ENCODE peak calls at places on chromosomes 3 and 15, in four cellular contexts. Q, U, X and N are unnamed samples. For H3K27me3, the result is how much of the 10 kb centered on the place peaks cover.

GRCh38 chr3:79140718-79141117 is 627.1 kb downstream of the ROBO1 start:
- DNase-seq in Q (no peak), U (peak), X (no peak), N (peak)

GRCh38 chr3:57079221-57079831 is 18.9 kb downstream of the SPATA12 start:
- DNase-seq in Q (peak), U (no peak), X (peak), N (peak)

GRCh38 chr3:32699429-32699828 is 14.4 kb downstream of the CNOT10 start:
- DNase-seq in Q (no peak), U (no peak), X (no peak), N (no peak)

GRCh38 chr3:32175607-32176197 is 62.8 kb upstream of the CMTM8 start:
- DNase-seq in Q (no peak), U (peak), X (peak), N (peak)

GRCh38 chr3:139935071-139935865 is at the start of gene CLSTN2:
- DNase-seq in Q (no peak), U (peak), X (no peak), N (peak)

GRCh38 chr15:45326280-45326679 is 52.1 kb downstream of the GATM start:
- DNase-seq in Q (no peak), U (no peak), X (no peak), N (no peak)

GRCh38 chr3:153162513-153163348 is 705 bp downstream of the RAP2B start:
- DNase-seq in Q (peak), U (peak), X (peak), N (no peak)

GRCh38 chr15:25060472-25060803 is 105.7 kb downstream of the SNRPN start:
- DNase-seq in Q (no peak), U (no peak), X (no peak), N (no peak)

GRCh38 chr15:84725001-84725491 is 9.1 kb upstream of the SEC11A start:
- DNase-seq in Q (no peak), U (peak), X (peak), N (peak)

GRCh38 chr3:4297486-4297885 is 5.7 kb upstream of the SETMAR start:
- DNase-seq in Q (no peak), U (no peak), X (no peak), N (no peak)

GRCh38 chr3:86937306-86937791 is 53.6 kb downstream of the VGLL3 start:
- DNase-seq in Q (no peak), U (peak), X (no peak), N (peak)

GRCh38 chr15:72774696-72775383 is 8.7 kb downstream of the ADPGK start:
- DNase-seq in Q (no peak), U (no peak), X (no peak), N (no peak)

GRCh38 chr3:161510510-161511260 is 14.1 kb downstream of the OTOL1 start:
- DNase-seq in Q (no peak), U (no peak), X (no peak), N (no peak)

GRCh38 chr3:76321615-76322014 is 536.3 kb upstream of the ZNF717 start:
- DNase-seq in Q (no peak), U (no peak), X (no peak), N (no peak)

GRCh38 chr3:174302746-174303315 is 556.3 kb upstream of the NAALADL2 start:
- DNase-seq in Q (no peak), U (no peak), X (no peak), N (no peak)

GRCh38 chr3:19931180-19931692 is 2.8 kb downstream of the EFHB start:
- DNase-seq in Q (no peak), U (no peak), X (no peak), N (no peak)

GRCh38 chr15:57589276-57590073 is 2.2 kb upstream of the MYZAP start:
- DNase-seq in Q (no peak), U (no peak), X (no peak), N (no peak)

GRCh38 chr15:57592836-57593420 is 1.2 kb downstream of the MYZAP start:
- DNase-seq in Q (no peak), U (no peak), X (no peak), N (peak)

GRCh38 chr15:57591237-57591821 is 375 bp upstream of the MYZAP start:
- DNase-seq in Q (no peak), U (no peak), X (peak), N (peak)

GRCh38 chr15:57592426-57592825 is 722 bp downstream of the MYZAP start:
- DNase-seq in Q (no peak), U (no peak), X (peak), N (no peak)

DNA sequence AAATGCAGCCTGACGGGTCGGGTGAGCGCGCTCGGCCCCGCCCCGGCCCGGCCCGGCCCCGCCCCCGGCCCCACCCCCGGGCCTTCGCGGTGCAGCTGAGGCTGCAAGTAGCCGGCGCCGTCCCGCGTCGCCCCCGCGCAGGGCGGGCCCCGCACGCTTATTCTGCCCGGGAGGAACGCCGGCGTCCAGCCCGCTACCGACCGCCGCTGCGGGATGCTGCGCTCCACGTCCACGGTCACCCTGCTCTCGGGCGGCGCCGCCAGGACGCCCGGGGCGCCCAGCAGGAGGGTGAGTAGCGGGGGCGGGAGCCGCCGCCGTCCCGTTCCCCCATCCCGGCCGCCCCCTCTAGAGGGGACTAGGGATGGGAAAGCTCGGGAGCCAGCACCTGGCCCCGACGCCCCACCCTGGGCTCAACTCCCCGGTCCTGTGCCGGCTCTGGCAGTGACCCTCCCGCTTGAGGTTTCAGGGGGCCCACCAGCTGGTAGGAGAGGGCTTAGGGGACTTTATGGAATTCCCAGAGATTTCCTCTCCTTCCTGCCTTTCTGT is at the start of gene MYZAP:
- DNase-seq in Q (peak), U (no peak), X (peak), N (no peak)
- H3K27me3 ChIP-seq in Q (under half), U (under half), X (under half), N (under half)

GRCh38 chr3:157354722-157355121 is 81.9 kb upstream of the PTX3 start:
- DNase-seq in Q (no peak), U (no peak), X (peak), N (peak)
- TF ChIP-seq CTCF in Q (no peak), U (peak), X (peak), N (peak)

GRCh38 chr15:65343374-65343981 is 34.3 kb downstream of the IGDCC3 start:
- DNase-seq in Q (no peak), U (no peak), X (no peak), N (no peak)
- H3K27me3 ChIP-seq in Q (under half), U (under half), X (under half), N (under half)

GRCh38 chr3:43641306-43642114 is 19.7 kb upstream of the ANO10 start:
- DNase-seq in Q (no peak), U (peak), X (no peak), N (no peak)

GRCh38 chr3:43637702-43638101 is 15.9 kb upstream of the ANO10 start:
- DNase-seq in Q (no peak), U (no peak), X (peak), N (no peak)

GRCh38 chr3:43644443-43644842 is 22.6 kb upstream of the ANO10 start:
- DNase-seq in Q (no peak), U (no peak), X (no peak), N (no peak)

GRCh38 chr3:43632986-43633385 is 11.2 kb upstream of the ANO10 start:
- DNase-seq in Q (no peak), U (no peak), X (no peak), N (no peak)

GRCh38 chr3:43638594-43639447 is 17.0 kb upstream of the ANO10 start:
- DNase-seq in Q (peak), U (peak), X (peak), N (peak)
- TF ChIP-seq CTCF in Q (no peak), U (no peak), X (no peak), N (peak)

DNA sequence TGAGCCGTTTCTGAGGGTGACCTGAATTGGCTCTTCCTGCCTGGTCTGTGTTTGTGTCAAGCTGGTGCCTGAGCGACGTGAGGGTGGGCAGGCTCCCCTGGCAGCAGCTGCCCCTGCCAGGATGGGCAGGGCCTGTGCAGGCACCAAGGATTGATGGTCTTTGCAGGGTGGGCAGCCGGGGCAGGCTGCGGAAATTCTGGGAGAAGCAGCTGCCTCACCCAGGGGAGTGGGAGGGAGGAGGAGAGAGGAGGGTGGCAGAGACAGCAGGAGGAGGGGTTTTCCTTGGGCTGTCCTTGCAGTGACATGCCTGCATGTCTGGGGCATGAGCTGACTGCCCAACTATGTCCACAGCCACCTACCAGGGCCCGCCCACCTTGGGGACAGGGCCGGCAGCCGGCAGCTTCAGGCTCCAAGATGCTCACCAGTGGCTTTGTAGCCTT is 27.9 kb upstream of the SLC6A6 start:
- DNase-seq in Q (no peak), U (no peak), X (no peak), N (peak)
- H3K27me3 ChIP-seq in Q (under half), U (under half), X (under half), N (under half)

GRCh38 chr3:30984855-30985793 is 90.7 kb upstream of the GADL1 start:
- DNase-seq in Q (no peak), U (peak), X (peak), N (no peak)
- TF ChIP-seq CTCF in Q (no peak), U (no peak), X (no peak), N (no peak)

GRCh38 chr3:10581251-10581650 is 75.9 kb upstream of the ATP2B2 start:
- DNase-seq in Q (no peak), U (peak), X (no peak), N (no peak)
- H3K27me3 ChIP-seq in Q (under half), U (under half), X (under half), N (under half)

GRCh38 chr3:114011059-114011797 is 45.1 kb downstream of the CCDC191 start:
- DNase-seq in Q (no peak), U (no peak), X (no peak), N (no peak)

GRCh38 chr3:114005406-114005987 is 50.8 kb downstream of the CCDC191 start:
- DNase-seq in Q (no peak), U (no peak), X (no peak), N (no peak)
- TF ChIP-seq CTCF in Q (no peak), U (no peak), X (no peak), N (no peak)